ENCODE peak calls at places on chromosomes 13 and 19, in eight cellular contexts. R, D, B, N, M, Q, H and O are unnamed samples.
A peak's percentile ranks its signal among the peaks of the same experiment; 100 is the strongest.

GRCh38 chr13:103539265-103539664 is 473.0 kb upstream of the SLC10A2 start:
- DNase-seq in R (no peak), D (peak; percentile 38), B (no peak), N (no peak), M (peak; percentile 81), Q (peak; percentile 90), H (no peak), O (no peak)

GRCh38 chr19:12793290-12794195 is 2.3 kb downstream of the JUNB start:
- DNase-seq in R (peak; percentile 96), D (peak; percentile 98), B (peak; percentile 89), N (peak; percentile 94), M (peak; percentile 96), Q (peak; percentile 89), H (peak; percentile 91), O (peak; percentile 85)

GRCh38 chr19:11673608-11674041 is 65.1 kb downstream of the ZNF823 start:
- DNase-seq in R (peak; percentile 80), D (no peak), B (peak; percentile 67), N (peak; percentile 75), M (peak; percentile 93), Q (peak; percentile 69), H (no peak), O (peak; percentile 33)

GRCh38 chr19:40578442-40578908 is 1.8 kb downstream of the SHKBP1 start:
- DNase-seq in R (no peak), D (no peak), B (no peak), N (peak; percentile 58), M (peak; percentile 90), Q (peak; percentile 43), H (no peak), O (no peak)

GRCh38 chr13:27496851-27497250 is 46.5 kb upstream of the MTIF3 start:
- DNase-seq in R (no peak), D (no peak), B (no peak), N (no peak), M (no peak), Q (no peak), H (no peak), O (no peak)

GRCh38 chr19:13428352-13428751 is 77.9 kb downstream of the CACNA1A start:
- DNase-seq in R (peak; percentile 11), D (no peak), B (no peak), N (peak; percentile 38), M (peak; percentile 63), Q (no peak), H (peak; percentile 21), O (no peak)

GRCh38 chr19:40103600-40103999 is 12.9 kb upstream of the ZNF780A start:
- DNase-seq in R (no peak), D (no peak), B (no peak), N (no peak), M (no peak), Q (no peak), H (no peak), O (no peak)

GRCh38 chr13:39452412-39452811 is 150.6 kb downstream of the LHFPL6 start:
- DNase-seq in R (no peak), D (no peak), B (no peak), N (peak; percentile 6), M (no peak), Q (no peak), H (no peak), O (no peak)

GRCh38 chr13:45879666-45880065 is 28.1 kb upstream of the SIAH3 start:
- DNase-seq in R (peak; percentile 50), D (no peak), B (no peak), N (no peak), M (peak; percentile 86), Q (peak; percentile 77), H (peak; percentile 43), O (no peak)

GRCh38 chr19:41939861-41940442 is 11.7 kb upstream of the ERFL start:
- DNase-seq in R (peak; percentile 26), D (peak; percentile 84), B (no peak), N (no peak), M (peak; percentile 81), Q (peak; percentile 88), H (no peak), O (peak; percentile 26)

GRCh38 chr19:54172413-54172763 is 572 bp downstream of the TMC4 start:
- DNase-seq in R (peak; percentile 41), D (peak; percentile 78), B (no peak), N (no peak), M (no peak), Q (no peak), H (peak; percentile 82), O (no peak)

GRCh38 chr13:51339354-51339753 is at the start of gene SERPINE3:
- DNase-seq in R (no peak), D (no peak), B (no peak), N (no peak), M (peak; percentile 42), Q (no peak), H (no peak), O (no peak)

GRCh38 chr13:35889560-35889959 is 241.6 kb downstream of the DCLK1 start:
- DNase-seq in R (no peak), D (no peak), B (no peak), N (no peak), M (no peak), Q (no peak), H (no peak), O (no peak)

GRCh38 chr13:85632526-85633215 is 166.5 kb downstream of the SLITRK6 start:
- DNase-seq in R (no peak), D (no peak), B (no peak), N (no peak), M (no peak), Q (no peak), H (no peak), O (no peak)

GRCh38 chr19:3851254-3852176 is 17.3 kb downstream of the ZFR2 start:
- DNase-seq in R (no peak), D (no peak), B (no peak), N (no peak), M (no peak), Q (no peak), H (peak; percentile 22), O (no peak)

GRCh38 chr19:3852177-3852511 is 16.7 kb downstream of the ZFR2 start:
- DNase-seq in R (no peak), D (no peak), B (no peak), N (no peak), M (no peak), Q (no peak), H (no peak), O (no peak)

GRCh38 chr19:3849787-3850186 is 19.1 kb downstream of the ZFR2 start:
- DNase-seq in R (no peak), D (no peak), B (no peak), N (no peak), M (no peak), Q (no peak), H (no peak), O (no peak)

GRCh38 chr19:3850320-3850972 is 18.4 kb downstream of the ZFR2 start:
- DNase-seq in R (no peak), D (no peak), B (no peak), N (no peak), M (no peak), Q (no peak), H (no peak), O (no peak)

GRCh38 chr19:3849092-3849491 is 19.7 kb downstream of the ZFR2 start:
- DNase-seq in R (peak; percentile 19), D (no peak), B (no peak), N (peak; percentile 16), M (peak; percentile 88), Q (peak; percentile 82), H (peak; percentile 78), O (no peak)
- TF ChIP-seq CTCF in R (no peak), D (no peak), B (no peak), N (peak; percentile 43), M (peak; percentile 78), Q (peak; percentile 95), H (peak; percentile 33), O (peak; percentile 60)

GRCh38 chr19:343941-344624 is 513 bp downstream of the MIER2 start:
- DNase-seq in R (no peak), D (peak; percentile 77), B (no peak), N (peak; percentile 29), M (peak; percentile 75), Q (peak; percentile 25), H (peak; percentile 22), O (no peak)

GRCh38 chr19:345320-345879 is 804 bp upstream of the MIER2 start:
- DNase-seq in R (no peak), D (no peak), B (no peak), N (no peak), M (no peak), Q (no peak), H (no peak), O (no peak)

GRCh38 chr19:351976-352625 is 7.5 kb upstream of the MIER2 start:
- DNase-seq in R (no peak), D (no peak), B (no peak), N (no peak), M (peak; percentile 37), Q (no peak), H (no peak), O (no peak)

GRCh38 chr19:344625-345319 is at the start of gene MIER2:
- DNase-seq in R (peak; percentile 84), D (peak; percentile 91), B (peak; percentile 65), N (peak; percentile 79), M (peak; percentile 97), Q (peak; percentile 84), H (peak; percentile 92), O (peak; percentile 93)

GRCh38 chr19:347946-348861 is 3.6 kb upstream of the MIER2 start:
- DNase-seq in R (no peak), D (no peak), B (no peak), N (peak; percentile 14), M (peak; percentile 73), Q (no peak), H (peak; percentile 47), O (no peak)
- TF ChIP-seq CTCF in R (no peak), D (no peak), B (no peak), N (no peak), M (peak; percentile 64), Q (no peak), H (no peak), O (no peak)

GRCh38 chr19:1247747-1248453 is 483 bp upstream of the MIDN start:
- DNase-seq in R (peak; percentile 82), D (peak; percentile 93), B (peak; percentile 62), N (peak; percentile 64), M (peak; percentile 87), Q (peak; percentile 71), H (peak; percentile 74), O (no peak)
- TF ChIP-seq CTCF in R (peak; percentile 22), D (peak; percentile 19), B (no peak), N (peak; percentile 17), M (peak; percentile 57), Q (peak; percentile 61), H (no peak), O (peak; percentile 47)

GRCh38 chr13:47454986-47455385 is 546.1 kb downstream of the SUCLA2 start:
- DNase-seq in R (no peak), D (no peak), B (no peak), N (peak; percentile 56), M (no peak), Q (no peak), H (no peak), O (no peak)

GRCh38 chr13:47457631-47458030 is 543.4 kb downstream of the SUCLA2 start:
- DNase-seq in R (no peak), D (no peak), B (no peak), N (peak; percentile 65), M (no peak), Q (no peak), H (no peak), O (no peak)

GRCh38 chr13:47459512-47459911 is 541.6 kb downstream of the SUCLA2 start:
- DNase-seq in R (no peak), D (no peak), B (no peak), N (peak; percentile 60), M (no peak), Q (peak; percentile 15), H (no peak), O (no peak)

DNA sequence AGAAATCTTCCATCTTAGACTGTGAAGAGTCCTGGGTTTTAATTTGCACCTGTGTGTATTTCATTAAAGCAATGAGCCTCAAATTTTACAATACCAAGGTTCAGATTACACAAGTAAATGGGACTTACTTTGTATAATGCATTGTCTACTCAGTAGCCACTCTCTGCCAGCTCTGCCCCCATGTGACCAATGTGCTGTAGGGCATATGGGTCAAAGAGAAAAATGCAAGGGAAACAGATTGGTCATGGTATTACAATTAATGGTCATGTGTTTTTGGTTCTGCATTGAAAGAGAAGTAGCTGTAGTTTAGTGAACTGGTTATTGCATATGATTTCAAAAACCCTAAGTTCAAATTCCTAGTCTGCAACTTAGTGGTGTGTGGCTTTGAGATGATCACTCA is 545.5 kb downstream of the SUCLA2 start:
- DNase-seq in R (peak; percentile 7), D (no peak), B (no peak), N (peak; percentile 23), M (no peak), Q (peak; percentile 31), H (peak; percentile 9), O (no peak)
- TF ChIP-seq CTCF in R (no peak), D (no peak), B (no peak), N (peak; percentile 7), M (peak; percentile 66), Q (peak; percentile 37), H (no peak), O (peak; percentile 11)